ENCODE peak calls at places on chromosomes 5 and 9, in five cellular contexts. D is GM12878, I is HepG2, Q is NT2/D1, E is H1. W is an unnamed sample.

GRCh38 chr5:126948011-126948355 is 82.4 kb downstream of the MARCHF3 start:
- DNase-seq in D (no peak), I (no peak), Q (no peak), E (no peak), W (no peak)

GRCh38 chr5:72328172-72328571 is 8.0 kb downstream of the PTCD2 start:
- DNase-seq in Q (no peak), I (no peak), E (no peak), D (no peak), W (no peak)

GRCh38 chr9:125428060-125428481 is 166.4 kb downstream of the GAPVD1 start:
- DNase-seq in I (no peak), E (no peak), Q (no peak), D (no peak), W (peak)

GRCh38 chr5:62007457-62007856 is 298.5 kb upstream of the KIF2A start:
- DNase-seq in Q (no peak), I (no peak), E (no peak), D (no peak), W (no peak)

GRCh38 chr5:112885001-112885400 is 23.9 kb downstream of the SRP19 start:
- DNase-seq in Q (no peak), D (no peak), E (no peak), I (no peak), W (no peak)

GRCh38 chr9:16184964-16185646 is 632.3 kb downstream of the CCDC171 start:
- DNase-seq in Q (no peak), D (no peak), E (no peak), I (no peak), W (no peak)

GRCh38 chr9:137029058-137029922 is 1.3 kb upstream of the ABCA2 start:
- DNase-seq in Q (peak), D (no peak), I (peak), E (no peak), W (peak)

GRCh38 chr9:126690431-126691051 is 76.8 kb downstream of the LMX1B start:
- DNase-seq in D (no peak), E (no peak), I (no peak), Q (no peak), W (peak)

GRCh38 chr5:68171101-68171558 is 44.4 kb upstream of the PIK3R1 start:
- DNase-seq in Q (no peak), D (no peak), E (no peak), I (no peak), W (no peak)

GRCh38 chr5:172411423-172412111 is 42.8 kb downstream of the SH3PXD2B start:
- DNase-seq in E (no peak), Q (no peak), D (no peak), I (no peak), W (no peak)

GRCh38 chr5:108940500-108940899 is 192.8 kb downstream of the FER start:
- DNase-seq in Q (no peak), E (no peak), I (no peak), D (no peak), W (no peak)

GRCh38 chr5:108836492-108836891 is 88.8 kb downstream of the FER start:
- DNase-seq in D (no peak), E (no peak), Q (no peak), I (no peak), W (no peak)

GRCh38 chr9:114653556-114654159 is 3.9 kb downstream of the TEX53 start:
- DNase-seq in I (peak), E (peak), D (peak), Q (peak), W (peak)

GRCh38 chr5:81233080-81233634 is at the start of gene CKMT2:
- DNase-seq in D (no peak), Q (no peak), I (peak), E (peak), W (no peak)

GRCh38 chr5:9853309-9853708 is 223.2 kb upstream of the TAS2R1 start:
- DNase-seq in I (no peak), D (no peak), Q (no peak), E (no peak), W (no peak)

GRCh38 chr5:16178745-16179372 is 732 bp downstream of the MARCHF11 start:
- DNase-seq in I (peak), D (no peak), Q (peak), E (peak), W (peak)

GRCh38 chr5:116394186-116394867 is 180.3 kb downstream of the SEMA6A start:
- DNase-seq in E (no peak), I (no peak), D (no peak), Q (no peak), W (no peak)

GRCh38 chr5:80860934-80861613 is 99.1 kb upstream of the RASGRF2 start:
- DNase-seq in E (no peak), I (no peak), Q (no peak), D (no peak), W (no peak)

GRCh38 chr9:76877961-76878360 is 28.0 kb downstream of the PRUNE2 start:
- DNase-seq in Q (no peak), E (no peak), D (no peak), I (no peak), W (no peak)

GRCh38 chr9:108271646-108272349 is 584.0 kb downstream of the ACTL7B start:
- DNase-seq in D (no peak), Q (peak), E (no peak), I (peak), W (peak)

GRCh38 chr5:146622391-146622790 is 106.4 kb upstream of the GPR151 start:
- DNase-seq in Q (no peak), I (no peak), D (no peak), E (no peak), W (no peak)

GRCh38 chr5:113068559-113068958 is 92.0 kb downstream of the DCP2 start:
- DNase-seq in E (no peak), I (no peak), Q (no peak), D (no peak), W (no peak)

GRCh38 chr5:31324832-31325231 is 131.3 kb downstream of the CDH6 start:
- DNase-seq in I (no peak), D (no peak), Q (no peak), E (no peak), W (no peak)

GRCh38 chr5:32506251-32506661 is 61.7 kb upstream of the ZFR start:
- DNase-seq in E (no peak), I (no peak), Q (no peak), D (no peak), W (no peak)

GRCh38 chr9:105425817-105426433 is 21.9 kb upstream of the FSD1L start:
- DNase-seq in I (no peak), D (no peak), E (no peak), Q (no peak), W (peak)

GRCh38 chr5:36696059-36696673 is 89.8 kb downstream of the SLC1A3 start:
- DNase-seq in E (no peak), Q (peak), I (peak), D (no peak), W (peak)

GRCh38 chr5:151684690-151685361 is 1.9 kb downstream of the SPARC start:
- DNase-seq in E (peak), Q (peak), D (no peak), I (no peak), W (no peak)

GRCh38 chr9:110114086-110114887 is 93.7 kb downstream of the C9orf152 start:
- DNase-seq in E (no peak), I (peak), D (no peak), Q (no peak), W (no peak)

GRCh38 chr9:676780-677458 is 164.6 kb upstream of the DMRT1 start:
- DNase-seq in E (no peak), D (no peak), I (peak), Q (no peak), W (no peak)

GRCh38 chr9:71001780-71002386 is 119.5 kb downstream of the TRPM3 start:
- DNase-seq in E (peak), D (no peak), Q (peak), I (peak), W (peak)
- TF ChIP-seq SUZ12 in E (no peak), D (no peak), Q (no peak), I (no peak), W (no peak)

DNA sequence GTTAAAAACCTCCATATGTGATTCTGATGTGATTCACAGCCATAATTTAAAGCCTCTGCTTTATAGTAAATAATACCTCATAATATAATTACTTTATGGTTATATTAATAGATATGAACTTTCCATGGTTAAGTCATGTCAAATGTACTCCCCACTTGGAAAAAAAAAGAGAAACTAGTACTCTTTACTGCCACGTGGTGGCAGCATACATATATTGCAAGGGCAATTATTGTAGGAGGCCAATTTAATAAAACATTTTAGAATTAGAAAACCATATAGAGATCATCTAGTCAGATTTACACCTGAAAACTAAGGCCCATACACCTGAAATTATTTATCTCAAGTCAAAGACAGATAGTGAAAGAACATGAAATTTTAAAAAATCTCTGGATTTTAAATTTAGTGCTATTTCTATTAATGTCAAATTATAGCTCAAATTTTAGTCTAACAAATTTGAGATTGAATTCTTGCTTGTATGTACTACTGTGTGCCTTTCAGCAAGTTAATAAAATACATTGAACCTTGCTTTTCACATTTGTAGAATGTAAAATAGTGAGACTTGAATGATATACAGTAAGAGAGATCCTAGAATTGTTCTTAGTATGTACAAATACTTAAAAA is 603.6 kb downstream of the TLE4 start:
- DNase-seq in I (peak), E (no peak), Q (no peak), D (no peak), W (no peak)
- TF ChIP-seq SUZ12 in I (no peak), E (no peak), Q (no peak), D (no peak), W (no peak)

DNA sequence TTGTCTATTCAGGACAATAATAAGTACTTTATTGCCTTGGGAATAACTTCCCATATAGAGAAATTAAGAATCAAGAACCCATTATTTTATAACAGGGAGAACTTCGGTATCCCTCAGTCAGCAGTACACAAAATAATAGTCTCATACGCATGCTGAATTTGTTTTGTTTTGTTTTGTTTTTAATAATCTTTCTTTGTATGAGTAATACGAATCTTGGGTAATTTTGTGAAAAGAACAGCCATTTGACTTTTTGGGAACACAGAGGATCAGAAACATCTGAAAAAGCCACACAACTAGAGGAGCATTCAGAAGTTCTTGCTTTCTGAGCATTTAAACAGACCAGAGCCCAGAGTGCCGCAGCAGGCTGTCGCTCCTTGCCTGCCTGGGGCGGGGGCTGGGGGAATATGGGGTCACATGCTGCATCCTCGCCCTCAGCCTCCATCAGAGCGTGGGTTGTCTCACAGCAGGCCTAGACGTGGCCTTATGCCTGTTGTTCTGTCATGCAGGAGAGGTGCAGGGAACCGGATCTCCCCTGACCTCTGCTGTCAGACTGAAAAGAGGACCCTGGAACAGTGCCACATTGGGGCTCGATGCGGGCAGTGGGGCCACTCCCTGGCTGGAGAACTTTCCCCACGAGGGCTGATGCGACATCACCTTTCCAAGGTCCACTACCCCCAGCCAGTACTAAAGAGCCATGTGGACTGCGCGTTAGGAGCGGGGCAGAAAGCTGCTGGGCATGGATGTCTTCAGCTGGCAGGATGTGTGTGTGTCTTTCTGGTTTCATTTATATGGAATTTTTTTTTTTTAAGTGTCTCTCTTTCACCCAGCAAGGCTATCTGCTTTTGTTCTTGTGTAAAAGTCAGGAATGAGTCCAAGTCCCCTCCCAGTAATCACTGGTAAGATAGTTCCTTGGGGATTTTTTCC is 133.4 kb upstream of the OTULINL start:
- DNase-seq in I (no peak), E (no peak), Q (no peak), D (peak), W (no peak)
- TF ChIP-seq SUZ12 in I (no peak), E (no peak), Q (no peak), D (no peak), W (no peak)

GRCh38 chr5:19986036-19986619 is 1.9 kb downstream of the CDH18 start:
- DNase-seq in D (no peak), I (no peak), E (no peak), Q (no peak), W (no peak)
- TF ChIP-seq SUZ12 in D (no peak), I (no peak), E (no peak), Q (no peak), W (no peak)

DNA sequence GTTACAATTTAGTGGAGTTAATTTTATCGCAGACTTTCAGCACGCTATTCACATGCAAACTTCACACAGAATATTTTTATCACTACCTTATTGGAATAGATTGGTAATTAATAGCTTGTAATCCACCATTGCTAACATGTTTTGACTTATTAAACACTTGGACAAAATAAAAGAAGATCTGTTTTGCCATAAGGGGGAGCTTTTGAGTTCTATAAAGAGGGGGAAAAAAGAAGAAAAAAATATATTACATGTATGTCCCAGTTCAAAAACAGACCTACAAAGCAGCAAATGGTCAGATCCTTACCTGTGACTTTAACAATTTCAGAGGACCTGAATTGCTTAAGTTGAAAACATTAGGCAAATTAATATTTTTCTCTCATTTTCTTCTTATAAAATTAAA is 1.2 kb upstream of the PAPPA start:
- DNase-seq in D (no peak), Q (no peak), I (peak), E (no peak), W (no peak)
- TF ChIP-seq SUZ12 in D (no peak), Q (no peak), I (no peak), E (no peak), W (no peak)

DNA sequence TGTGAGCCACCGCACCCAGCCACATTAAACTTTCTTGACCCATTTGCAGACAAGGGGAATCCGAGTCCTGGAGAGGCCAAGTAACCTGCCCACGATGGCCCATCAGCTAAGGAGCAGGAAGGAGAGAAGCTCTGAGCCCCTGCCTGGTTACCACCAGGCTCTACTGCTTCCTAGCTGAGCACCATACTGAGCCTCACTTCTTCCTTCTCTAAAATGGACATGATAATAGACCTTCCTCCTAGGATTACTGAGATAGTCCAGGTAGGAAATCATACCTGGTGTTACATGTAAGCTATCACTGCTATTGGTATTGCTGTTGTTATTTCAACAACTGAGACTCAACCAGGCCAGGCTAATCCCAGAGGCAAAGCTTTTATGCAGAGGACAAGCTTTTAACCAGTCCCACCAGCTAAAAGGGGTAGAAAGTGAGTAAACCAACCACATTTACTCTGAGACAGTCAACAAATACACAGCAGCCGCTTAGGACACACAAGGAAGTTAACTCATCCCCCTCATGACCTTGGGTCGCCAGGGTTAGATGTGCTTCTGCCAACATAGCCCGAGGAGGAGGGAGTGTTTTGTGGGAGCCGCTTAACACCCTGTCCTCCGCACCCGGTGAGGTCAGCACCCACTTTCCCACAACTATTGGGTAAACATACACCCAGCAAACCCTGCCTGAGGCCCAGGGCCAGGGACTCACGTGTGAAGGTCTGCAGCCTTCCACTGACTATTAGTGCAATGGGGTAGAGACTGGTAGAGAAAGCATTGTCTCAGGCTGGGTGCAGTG is 20.6 kb upstream of the PTGES start:
- DNase-seq in Q (no peak), E (no peak), I (peak), D (no peak), W (no peak)
- TF ChIP-seq SUZ12 in Q (no peak), E (no peak), I (no peak), D (no peak), W (no peak)

GRCh38 chr5:176704355-176704754 is 57.1 kb downstream of the TSPAN17 start:
- DNase-seq in E (no peak), I (no peak), D (no peak), Q (no peak), W (no peak)

GRCh38 chr5:176697267-176697928 is 50.1 kb downstream of the TSPAN17 start:
- DNase-seq in E (no peak), I (no peak), Q (no peak), D (no peak), W (no peak)

GRCh38 chr5:176697929-176698520 is 50.7 kb downstream of the TSPAN17 start:
- DNase-seq in I (no peak), D (no peak), Q (peak), E (no peak), W (no peak)

GRCh38 chr5:176702952-176703641 is 55.8 kb downstream of the TSPAN17 start:
- DNase-seq in E (no peak), D (no peak), I (no peak), Q (no peak), W (no peak)

DNA sequence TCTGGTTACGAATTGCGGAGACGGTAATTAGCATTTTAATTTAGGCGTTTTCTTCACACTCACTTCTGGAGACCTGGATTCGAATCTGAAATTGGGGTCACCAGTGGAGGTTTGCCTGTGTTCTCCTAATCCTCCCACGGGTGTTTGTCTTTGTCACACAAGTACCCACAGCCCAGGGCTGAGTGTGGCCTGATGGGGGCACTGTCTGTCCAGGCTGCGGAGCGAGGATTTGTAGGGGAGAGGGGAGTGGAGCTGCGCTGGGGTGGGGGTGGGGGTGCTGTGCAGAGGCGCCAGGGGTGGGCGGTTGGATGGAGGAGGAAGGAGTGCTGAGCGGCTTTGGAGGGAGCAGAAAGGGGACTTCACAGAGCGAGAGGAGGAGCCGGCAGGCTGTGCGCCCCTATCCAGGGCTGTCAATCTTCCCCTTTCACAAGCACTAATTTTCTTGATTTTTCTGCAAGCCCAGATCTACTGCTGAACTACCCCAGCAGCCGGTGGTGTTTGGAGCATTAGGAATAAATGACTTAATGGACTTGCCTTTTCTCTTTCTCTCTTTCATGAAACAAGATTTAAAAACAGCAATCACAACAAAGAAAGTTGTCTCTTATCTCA is 53.1 kb downstream of the TSPAN17 start:
- DNase-seq in D (no peak), E (peak), Q (no peak), I (no peak), W (peak)
- TF ChIP-seq SUZ12 in D (no peak), E (no peak), Q (no peak), I (no peak), W (no peak)

W was measured in HEK293T.